ENCODE peak calls at places on chromosome 20, in five cellular contexts. F is CD4-positive, CD25-positive, alpha-beta regulatory T cell; J is naive thymus-derived CD4-positive, alpha-beta T cell; D is GM12878; K is breast epithelium. Q is an unnamed sample. For H3K36me3, the result is how much of the 10 kb centered on the place peaks cover.

GRCh38 chr20:1033751-1034419 is 31.8 kb upstream of the RSPO4 start:
- DNase-seq in F (no peak), J (no peak), D (no peak), K (no peak), Q (peak)

GRCh38 chr20:10553326-10553984 is 118.3 kb downstream of the SLX4IP start:
- DNase-seq in F (no peak), J (no peak), D (no peak), K (peak), Q (no peak)

GRCh38 chr20:58481541-58482021 is 33.6 kb downstream of the APCDD1L start:
- DNase-seq in F (peak), J (peak), D (no peak), K (no peak), Q (no peak)

GRCh38 chr20:3452690-3453089 is 18.1 kb upstream of the ATRN start:
- DNase-seq in F (no peak), J (no peak), D (peak), K (no peak), Q (no peak)

GRCh38 chr20:59817846-59818245 is 115.6 kb downstream of the SYCP2 start:
- DNase-seq in F (no peak), J (no peak), D (no peak), K (no peak), Q (no peak)

GRCh38 chr20:52295556-52295955 is 104.0 kb upstream of the ZFP64 start:
- DNase-seq in F (no peak), J (no peak), D (no peak), K (no peak), Q (no peak)

GRCh38 chr20:63497946-63498935 is 642 bp downstream of the EEF1A2 start:
- DNase-seq in F (no peak), J (no peak), D (no peak), K (no peak), Q (no peak)

GRCh38 chr20:61023612-61024011 is 228.4 kb upstream of the CDH4 start:
- DNase-seq in F (no peak), J (no peak), D (no peak), K (no peak), Q (no peak)

GRCh38 chr20:13231031-13231752 is 10.1 kb downstream of the ISM1 start:
- DNase-seq in F (peak), J (peak), D (no peak), K (no peak), Q (no peak)

GRCh38 chr20:50193169-50193850 is 2.7 kb downstream of the CEBPB start:
- DNase-seq in F (no peak), J (no peak), D (no peak), K (no peak), Q (no peak)

GRCh38 chr20:44936510-44936909 is 23.7 kb downstream of the TOMM34 start:
- DNase-seq in F (no peak), J (no peak), D (no peak), K (no peak), Q (no peak)
- H3K36me3 ChIP-seq in F (under half), J (half or more), D (under half), K (under half), Q (under half)

GRCh38 chr20:8144282-8145245 is 12.5 kb downstream of the PLCB1 start:
- DNase-seq in F (no peak), J (no peak), D (no peak), K (no peak), Q (no peak)

GRCh38 chr20:8148501-8148900 is 16.4 kb downstream of the PLCB1 start:
- DNase-seq in F (no peak), J (no peak), D (no peak), K (no peak), Q (no peak)

GRCh38 chr20:8143474-8143873 is 11.4 kb downstream of the PLCB1 start:
- DNase-seq in F (no peak), J (no peak), D (no peak), K (no peak), Q (no peak)

GRCh38 chr20:8147476-8147875 is 15.4 kb downstream of the PLCB1 start:
- DNase-seq in F (no peak), J (no peak), D (no peak), K (no peak), Q (no peak)

DNA sequence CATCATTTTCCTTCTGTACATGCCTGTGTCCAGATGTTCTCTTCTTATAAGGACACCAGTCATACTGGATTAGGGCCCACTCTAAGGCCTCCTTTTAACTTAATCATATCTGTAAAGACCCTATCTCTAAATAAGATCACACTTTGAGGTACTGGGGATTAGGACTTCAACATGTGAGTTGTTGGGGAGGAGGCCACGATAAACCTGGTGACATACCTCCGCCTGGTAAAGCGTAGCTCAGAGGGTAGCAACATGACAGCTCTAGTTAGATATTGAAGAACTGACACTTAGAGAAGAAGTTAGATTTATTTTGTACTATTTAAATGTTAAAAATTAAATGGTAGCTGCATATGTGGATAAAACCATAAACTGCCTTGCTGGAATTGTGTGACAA is 13.2 kb downstream of the PLCB1 start:
- DNase-seq in F (no peak), J (no peak), D (no peak), K (no peak), Q (no peak)
- H3K4me3 ChIP-seq in F (no peak), J (no peak), D (no peak), K (no peak), Q (no peak)

GRCh38 chr20:48965189-48965910 is 43.8 kb downstream of the ARFGEF2 start:
- DNase-seq in F (no peak), J (no peak), D (no peak), K (no peak), Q (no peak)
- H3K36me3 ChIP-seq in F (under half), J (half or more), D (under half), K (under half), Q (under half)

GRCh38 chr20:57468523-57469417 is 56.2 kb downstream of the CTCFL start:
- DNase-seq in F (no peak), J (no peak), D (no peak), K (no peak), Q (peak)

GRCh38 chr20:57470666-57471495 is 54.1 kb downstream of the CTCFL start:
- DNase-seq in F (no peak), J (no peak), D (no peak), K (no peak), Q (no peak)

GRCh38 chr20:57470212-57470522 is 54.8 kb downstream of the CTCFL start:
- DNase-seq in F (no peak), J (no peak), D (no peak), K (no peak), Q (no peak)

GRCh38 chr20:57467742-57468141 is 57.2 kb downstream of the CTCFL start:
- DNase-seq in F (no peak), J (no peak), D (no peak), K (no peak), Q (no peak)

DNA sequence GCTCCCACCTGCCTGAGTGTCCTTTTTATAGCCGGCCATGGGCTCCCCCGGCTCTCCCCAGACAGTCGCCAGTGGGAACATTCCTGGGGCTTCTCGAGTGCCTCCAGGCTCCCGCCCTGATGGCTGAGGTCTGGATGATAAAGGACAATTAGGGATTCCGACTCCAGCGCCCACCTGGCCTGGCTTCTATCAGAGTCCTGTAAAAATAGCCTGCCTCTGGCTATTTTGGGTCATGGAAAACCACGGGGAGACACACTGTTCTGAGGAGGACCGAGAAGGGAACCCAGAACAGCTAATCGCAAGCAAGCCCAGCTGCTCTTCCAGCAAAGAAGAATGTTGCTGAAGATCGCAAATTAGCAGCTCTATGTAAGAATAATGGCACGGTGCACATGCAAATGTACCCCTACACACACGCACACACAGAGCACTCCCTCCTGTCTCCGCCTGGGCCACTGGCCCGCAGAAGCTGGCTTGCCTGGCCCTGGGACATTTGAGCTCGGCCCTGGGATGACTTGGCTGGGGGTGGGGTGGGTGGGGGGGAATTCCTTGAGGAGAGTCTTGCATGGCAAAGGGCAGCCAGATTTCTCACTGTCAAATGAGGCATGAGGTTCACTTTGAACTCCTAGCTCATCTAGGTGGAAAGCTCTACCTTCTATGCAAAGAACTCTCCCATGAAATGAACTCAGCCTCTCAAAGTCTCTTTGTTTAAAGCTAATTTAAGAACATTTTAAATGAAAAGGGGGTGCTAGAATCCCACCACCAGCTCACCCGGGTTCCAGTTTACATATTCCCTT is 55.3 kb downstream of the CTCFL start:
- DNase-seq in F (no peak), J (no peak), D (no peak), K (no peak), Q (no peak)
- H3K4me3 ChIP-seq in F (no peak), J (no peak), D (no peak), K (no peak), Q (no peak)

GRCh38 chr20:18287546-18287914 is 797 bp upstream of the ZNF133 start:
- DNase-seq in F (no peak), J (no peak), D (no peak), K (no peak), Q (no peak)

GRCh38 chr20:18284805-18285533 is 3.4 kb upstream of the ZNF133 start:
- DNase-seq in F (no peak), J (no peak), D (no peak), K (no peak), Q (no peak)

GRCh38 chr20:18288748-18289705 is 700 bp downstream of the ZNF133 start:
- DNase-seq in F (no peak), J (no peak), D (no peak), K (peak), Q (no peak)

DNA sequence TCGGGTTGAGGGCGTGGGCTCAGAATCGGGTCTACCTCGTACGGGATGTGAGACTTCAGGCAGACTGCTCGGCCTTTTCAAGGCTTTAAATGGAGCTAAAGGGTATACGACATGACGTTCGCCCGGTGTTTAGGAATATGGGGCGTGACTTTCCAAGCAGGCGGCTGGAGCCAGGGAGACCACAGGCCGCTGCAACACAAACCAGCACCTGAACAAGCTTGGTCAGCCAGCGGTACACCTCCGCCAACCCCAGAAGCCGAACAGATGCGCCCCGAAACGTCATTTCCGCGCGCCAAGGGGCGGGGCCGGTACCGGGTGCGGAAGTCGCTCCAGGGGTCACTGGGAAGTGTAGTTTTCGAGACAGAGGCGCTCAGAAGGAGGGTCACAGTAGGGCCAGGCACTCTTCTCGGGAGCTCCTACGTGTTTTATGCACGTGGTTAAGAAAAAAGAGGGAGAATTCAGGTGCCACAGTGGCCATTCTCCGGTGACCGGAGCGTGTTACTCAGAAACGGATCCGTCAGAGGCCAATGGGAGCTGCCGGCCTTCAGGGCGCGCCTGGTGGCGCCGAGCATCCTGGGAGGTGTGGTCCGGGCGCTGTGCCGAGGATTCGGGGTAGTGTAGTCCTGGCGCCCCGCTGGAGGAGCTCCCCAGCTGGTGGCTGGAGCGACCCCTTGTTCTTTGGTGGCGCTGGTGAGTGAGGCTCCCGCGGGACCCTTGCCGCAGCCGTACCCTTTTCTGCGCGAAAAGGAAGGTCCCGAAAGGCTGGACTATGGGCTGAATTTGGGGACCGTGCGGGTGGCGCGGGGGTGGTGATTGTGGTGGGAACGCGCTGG is at the start of gene ZNF133:
- DNase-seq in F (peak), J (peak), D (peak), K (peak), Q (peak)
- H3K36me3 ChIP-seq in F (under half), J (under half), D (under half), K (under half), Q (under half)

GRCh38 chr20:25460591-25461280 is 53.3 kb downstream of the GINS1 start:
- DNase-seq in F (no peak), J (no peak), D (no peak), K (no peak), Q (no peak)

GRCh38 chr20:25461766-25462165 is 54.3 kb downstream of the GINS1 start:
- DNase-seq in F (no peak), J (no peak), D (no peak), K (no peak), Q (no peak)

GRCh38 chr20:25462166-25462565 is 54.7 kb downstream of the GINS1 start:
- DNase-seq in F (no peak), J (no peak), D (no peak), K (no peak), Q (no peak)

GRCh38 chr20:25459916-25460590 is 52.6 kb downstream of the GINS1 start:
- DNase-seq in F (no peak), J (no peak), D (no peak), K (no peak), Q (no peak)

GRCh38 chr20:25461281-25461650 is 53.8 kb downstream of the GINS1 start:
- DNase-seq in F (no peak), J (no peak), D (no peak), K (no peak), Q (no peak)
- H3K4me3 ChIP-seq in F (no peak), J (no peak), D (no peak), K (no peak), Q (no peak)

Q was measured in GM06990.